ENCODE peak calls at places on chromosomes 1 and 21, in seven cellular contexts. T is K562, O is HCT116, W is H1, K is SK-N-SH, X is HepG2, E is GM12878. L is an unnamed sample.

GRCh38 chr1:151934048-151934493 is 24.8 kb upstream of the THEM4 start:
- DNase-seq in T (peak), O (no peak), W (no peak), K (peak), X (peak), E (no peak), L (peak)

GRCh38 chr1:205680073-205680851 is at the start of gene SLC45A3:
- DNase-seq in T (peak), O (no peak), W (no peak), K (peak), X (no peak), E (no peak), L (peak)

GRCh38 chr1:155199792-155200191 is 7.9 kb downstream of the THBS3 start:
- DNase-seq in T (no peak), O (no peak), W (no peak), K (peak), X (no peak), E (no peak), L (no peak)

GRCh38 chr1:20189664-20190063 is 3.3 kb upstream of the PLA2G2C start:
- DNase-seq in T (no peak), O (no peak), W (no peak), K (no peak), X (no peak), E (no peak), L (no peak)

GRCh38 chr1:217331698-217332097 is 299.2 kb downstream of the GPATCH2 start:
- DNase-seq in T (no peak), O (no peak), W (no peak), K (no peak), X (no peak), E (no peak), L (no peak)

GRCh38 chr1:109438798-109439297 is 12.6 kb upstream of the PSMA5 start:
- DNase-seq in T (peak), O (peak), W (no peak), K (no peak), X (peak), E (no peak), L (no peak)

GRCh38 chr1:31725134-31725533 is 21.3 kb upstream of the COL16A1 start:
- DNase-seq in T (no peak), O (no peak), W (no peak), K (no peak), X (no peak), E (no peak), L (no peak)

GRCh38 chr21:28688381-28688780 is 304.3 kb downstream of the LTN1 start:
- DNase-seq in T (no peak), O (no peak), W (no peak), K (no peak), X (no peak), E (no peak), L (no peak)

GRCh38 chr1:173205146-173206051 is 1.7 kb downstream of the TNFSF4 start:
- DNase-seq in T (no peak), O (no peak), W (no peak), K (no peak), X (peak), E (no peak), L (no peak)

GRCh38 chr1:108852141-108852540 is 4.8 kb downstream of the AKNAD1 start:
- DNase-seq in T (no peak), O (no peak), W (no peak), K (no peak), X (no peak), E (no peak), L (no peak)

GRCh38 chr1:39701092-39701460 is 9.8 kb upstream of the HPCAL4 start:
- DNase-seq in T (no peak), O (no peak), W (no peak), K (no peak), X (no peak), E (no peak), L (no peak)
- TF ChIP-seq JUND in T (no peak), O (no peak), W (no peak), K (no peak), X (no peak), E (no peak), L (no peak)

DNA sequence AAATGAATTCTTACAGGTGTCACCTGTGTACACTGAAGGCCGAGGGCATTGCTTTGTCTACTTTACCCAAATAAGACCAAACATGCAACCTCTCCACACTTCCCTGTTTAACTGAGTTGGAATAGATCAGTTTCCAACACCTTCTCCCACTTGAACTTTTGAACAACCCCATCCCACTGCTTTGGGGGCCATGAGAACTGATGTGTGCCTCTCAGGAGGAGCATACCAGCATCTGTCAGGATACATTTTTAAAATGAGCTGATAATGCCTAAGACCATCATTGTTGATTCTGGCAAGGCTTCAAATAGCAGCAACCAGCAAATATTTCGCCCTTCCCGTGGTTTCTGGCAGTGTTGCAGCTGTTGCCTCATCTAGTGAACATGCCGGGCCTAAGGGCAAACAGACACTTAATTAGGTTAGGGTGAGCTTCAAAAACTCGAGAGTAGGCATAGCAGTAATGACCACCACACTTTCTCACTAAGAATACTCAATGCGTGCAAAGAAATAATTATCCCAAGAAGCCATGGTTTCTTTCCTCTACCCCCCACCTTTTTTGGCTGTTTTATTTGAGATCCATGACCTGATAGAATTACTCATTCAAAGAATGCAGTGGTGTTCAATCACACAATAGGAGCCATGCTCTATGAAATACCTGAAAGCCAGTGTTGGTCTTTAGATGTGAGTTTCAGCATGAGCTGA is 63.7 kb downstream of the MAP10 start:
- DNase-seq in T (no peak), O (peak), W (no peak), K (peak), X (no peak), E (no peak), L (peak)
- TF ChIP-seq JUND in T (no peak), O (peak), W (no peak), K (no peak), X (no peak), E (no peak), L (peak)

DNA sequence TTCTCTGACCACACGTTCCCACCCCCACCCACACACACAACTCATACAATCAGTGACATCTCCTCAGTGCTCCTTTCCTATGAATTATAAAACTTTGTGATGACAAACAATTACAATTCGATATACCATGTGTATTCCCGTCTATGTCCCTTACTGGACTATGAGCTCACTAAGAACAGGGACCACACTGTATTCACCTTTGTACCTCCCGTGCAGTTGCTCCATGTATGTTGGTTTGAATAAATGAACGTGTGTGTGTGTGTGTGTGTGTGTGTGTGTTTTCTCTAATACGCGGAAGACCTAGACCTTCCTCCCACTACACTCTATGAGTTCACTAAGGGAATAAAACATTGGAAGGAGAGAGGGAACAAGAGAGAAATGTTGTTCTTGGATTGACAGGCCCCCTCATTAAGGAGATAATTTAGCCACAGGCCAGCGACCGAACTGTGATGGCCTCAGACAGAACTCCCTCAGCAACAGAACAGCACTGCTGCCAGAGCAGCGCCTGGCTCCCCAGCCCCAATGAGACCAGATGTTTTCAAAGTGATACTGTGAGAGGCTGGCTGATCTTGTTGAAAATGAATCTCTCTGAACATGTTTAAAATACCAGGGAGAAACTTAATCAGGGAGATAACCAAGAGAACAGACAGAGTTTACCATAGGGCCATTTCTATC is 21.7 kb downstream of the BCAR3 start:
- DNase-seq in T (peak), O (no peak), W (no peak), K (peak), X (peak), E (no peak), L (no peak)
- TF ChIP-seq JUND in T (no peak), O (no peak), W (no peak), K (no peak), X (no peak), E (no peak), L (no peak)

GRCh38 chr1:36910886-36911540 is 123.3 kb downstream of the GRIK3 start:
- DNase-seq in T (no peak), O (no peak), W (no peak), K (no peak), X (no peak), E (no peak), L (no peak)
- TF ChIP-seq JUND in T (no peak), O (no peak), W (no peak), K (no peak), X (no peak), E (no peak), L (no peak)

GRCh38 chr1:113792471-113792870 is 19.8 kb downstream of the RSBN1 start:
- DNase-seq in T (no peak), O (no peak), W (no peak), K (no peak), X (no peak), E (no peak), L (no peak)
- TF ChIP-seq JUND in T (no peak), O (no peak), W (no peak), K (no peak), X (no peak), E (no peak), L (no peak)

GRCh38 chr1:1026599-1027413 is 6.9 kb downstream of the AGRN start:
- DNase-seq in T (no peak), O (no peak), W (no peak), K (no peak), X (no peak), E (no peak), L (no peak)

GRCh38 chr1:1021860-1022259 is 1.9 kb downstream of the AGRN start:
- DNase-seq in T (peak), O (no peak), W (no peak), K (no peak), X (no peak), E (no peak), L (no peak)

GRCh38 chr1:1022322-1023090 is 2.6 kb downstream of the AGRN start:
- DNase-seq in T (no peak), O (no peak), W (no peak), K (no peak), X (no peak), E (no peak), L (no peak)

GRCh38 chr1:1023700-1024099 is 3.8 kb downstream of the AGRN start:
- DNase-seq in T (no peak), O (no peak), W (no peak), K (no peak), X (no peak), E (no peak), L (no peak)

DNA sequence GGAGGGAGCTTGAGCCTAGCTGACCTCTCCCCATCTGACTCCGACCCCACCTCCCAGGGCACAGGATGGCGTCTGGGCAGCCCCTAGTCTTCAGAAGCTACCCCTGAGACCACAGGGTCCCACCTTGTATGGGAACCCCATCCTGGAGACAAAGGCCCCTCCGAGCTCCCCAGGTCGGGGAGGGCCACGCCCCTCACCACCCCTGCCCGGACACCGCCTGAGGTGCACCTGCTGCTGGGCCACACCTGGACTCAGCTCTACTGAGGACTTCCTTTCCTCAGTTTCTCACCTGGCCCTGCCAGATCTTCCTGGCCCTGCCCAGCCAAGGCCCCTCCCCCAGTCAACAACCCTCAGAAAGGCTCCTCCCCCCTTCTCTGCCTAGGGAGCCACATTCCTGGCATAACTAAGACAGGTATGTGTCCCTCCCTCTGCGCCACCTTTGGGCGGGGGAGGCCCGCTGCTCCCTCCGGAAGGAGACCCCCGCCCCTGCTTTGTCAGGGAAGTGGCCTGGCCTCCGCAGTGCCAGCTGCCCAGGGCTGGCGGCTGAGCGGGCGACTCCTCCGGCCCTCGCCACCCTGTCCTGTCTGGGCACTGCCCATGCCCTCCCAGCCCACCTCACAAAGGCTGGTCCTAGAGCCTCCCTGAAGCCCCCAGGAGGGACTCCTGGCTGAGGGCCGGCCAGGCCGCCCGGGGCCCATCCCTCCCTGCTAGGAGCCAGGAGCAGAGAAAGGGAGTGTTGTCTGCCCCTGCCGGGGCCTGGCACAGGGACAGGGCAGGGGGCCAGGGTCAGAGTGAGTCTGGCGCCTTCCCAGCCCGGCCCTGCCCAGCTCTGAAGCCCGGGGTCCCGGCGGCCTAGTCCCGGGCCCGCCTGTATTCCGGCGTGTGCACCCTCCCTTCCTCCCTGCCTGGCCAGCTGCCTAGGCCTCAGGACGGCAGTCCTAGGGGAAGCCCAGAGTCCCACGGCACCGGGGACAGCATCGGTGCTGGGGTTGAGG is 4.8 kb downstream of the AGRN start:
- DNase-seq in T (no peak), O (peak), W (no peak), K (no peak), X (peak), E (no peak), L (peak)
- TF ChIP-seq JUND in T (no peak), O (no peak), W (peak), K (no peak), X (peak), E (no peak), L (no peak)